ENCODE peak calls at places on chromosome 16, in nine cellular contexts. M is fibroblast of mammary gland, R is lung, T is NB4, Z is PC-3, Y is brain microvascular endothelial cell, U is AG10803, E is HepG2, V is thoracic aorta. Q is an unnamed sample.

GRCh38 chr16:47142469-47143328 is 1.0 kb downstream of the NETO2 start:
- DNase-seq in M (peak; percentile 59), R (no peak), U (peak; percentile 14), Z (peak; percentile 18), E (no peak), V (no peak), Y (peak; percentile 14), T (peak; percentile 82), Q (peak; percentile 16)

GRCh38 chr16:24270721-24271120 is 14.6 kb downstream of the CACNG3 start:
- DNase-seq in Y (no peak), Z (no peak), T (no peak), E (no peak), U (no peak), M (no peak), V (no peak), R (no peak), Q (no peak)

GRCh38 chr16:53781023-53781605 is 77.2 kb downstream of the FTO start:
- DNase-seq in Y (no peak), T (no peak), E (peak; percentile 68), R (no peak), Z (peak; percentile 71), M (peak; percentile 50), V (no peak), U (no peak), Q (no peak)

GRCh38 chr16:3454093-3454492 is 10.6 kb downstream of the NAA60 start:
- DNase-seq in V (no peak), U (no peak), Y (no peak), T (no peak), E (peak; percentile 45), M (no peak), Z (peak; percentile 13), R (no peak), Q (no peak)

GRCh38 chr16:27483083-27483437 is 66.7 kb downstream of the GTF3C1 start:
- DNase-seq in Z (no peak), V (no peak), M (no peak), Y (no peak), E (no peak), T (no peak), U (no peak), R (no peak), Q (no peak)

GRCh38 chr16:85366031-85366763 is 246.9 kb upstream of the GSE1 start:
- DNase-seq in U (no peak), E (no peak), M (no peak), R (no peak), Z (no peak), V (no peak), Y (no peak), T (no peak), Q (no peak)

GRCh38 chr16:66373667-66374066 is 7.2 kb downstream of the CDH5 start:
- DNase-seq in Y (no peak), Z (no peak), T (no peak), R (no peak), M (no peak), V (no peak), E (no peak), U (no peak), Q (no peak)

GRCh38 chr16:56916571-56917403 is 15.2 kb upstream of the HERPUD1 start:
- DNase-seq in V (no peak), Y (no peak), R (no peak), E (no peak), Z (no peak), U (no peak), T (no peak), M (no peak), Q (no peak)

GRCh38 chr16:2809149-2809760 is 7.8 kb upstream of the PRSS21 start:
- DNase-seq in Y (no peak), U (no peak), M (no peak), T (no peak), R (no peak), V (no peak), E (no peak), Z (no peak), Q (no peak)

GRCh38 chr16:83994087-83994486 is 26.0 kb downstream of the NECAB2 start:
- DNase-seq in E (peak; percentile 75), M (peak; percentile 98), R (no peak), V (no peak), Y (peak; percentile 85), Z (peak; percentile 61), U (peak; percentile 96), T (peak; percentile 90), Q (peak; percentile 79)

GRCh38 chr16:89921131-89921698 is 1.9 kb upstream of the TUBB3 start:
- DNase-seq in Y (no peak), M (no peak), E (peak; percentile 55), Z (no peak), U (no peak), R (no peak), V (no peak), T (peak; percentile 78), Q (no peak)

GRCh38 chr16:3158498-3159314 is 23.9 kb downstream of the ZNF213 start:
- DNase-seq in V (peak; percentile 63), M (peak; percentile 85), E (peak; percentile 87), T (peak; percentile 88), U (peak; percentile 84), Y (peak; percentile 80), Z (peak; percentile 83), R (peak; percentile 91), Q (no peak)

GRCh38 chr16:1990336-1991134 is 765 bp downstream of the SYNGR3 start:
- DNase-seq in M (no peak), Y (no peak), R (no peak), Z (no peak), T (no peak), U (no peak), V (no peak), E (peak; percentile 34), Q (no peak)

GRCh38 chr16:17439580-17439979 is 31.2 kb downstream of the XYLT1 start:
- DNase-seq in Y (no peak), V (no peak), Z (no peak), R (no peak), E (no peak), T (no peak), M (no peak), U (no peak), Q (no peak)

GRCh38 chr16:89575247-89576172 is at the start of gene CPNE7:
- DNase-seq in Y (no peak), E (no peak), R (no peak), M (no peak), U (no peak), Z (no peak), T (no peak), V (no peak), Q (no peak)

GRCh38 chr16:7613518-7613917 is 280.9 kb downstream of the RBFOX1 start:
- DNase-seq in V (no peak), Z (no peak), Y (no peak), U (no peak), R (no peak), T (no peak), E (no peak), M (no peak), Q (no peak)

GRCh38 chr16:7614022-7614795 is 281.6 kb downstream of the RBFOX1 start:
- DNase-seq in T (no peak), M (no peak), E (peak; percentile 25), R (no peak), Y (no peak), V (no peak), U (no peak), Z (no peak), Q (no peak)

GRCh38 chr16:7615565-7615964 is 282.9 kb downstream of the RBFOX1 start:
- DNase-seq in Z (no peak), V (no peak), R (no peak), U (no peak), E (no peak), M (no peak), Y (no peak), T (peak; percentile 11), Q (no peak)
- TF ChIP-seq CTCF in Z (no peak), V (no peak), R (no peak), U (no peak), E (peak; percentile 25), M (no peak), Y (no peak), T (peak; percentile 16), Q (no peak)

GRCh38 chr16:12415072-12415471 is 388.6 kb downstream of the CPPED1 start:
- DNase-seq in M (no peak), U (no peak), T (no peak), V (no peak), R (no peak), Z (no peak), Y (no peak), E (no peak), Q (no peak)
- H3K4me3 ChIP-seq in M (no peak overlapping the region), U (no peak overlapping the region), T (no peak overlapping the region), V (no peak overlapping the region), R (no peak overlapping the region), Z (no peak overlapping the region), Y (no peak overlapping the region), E (no peak overlapping the region), Q (no peak overlapping the region)

GRCh38 chr16:71216714-71217113 is 13.8 kb downstream of the HYDIN start:
- DNase-seq in M (no peak), R (no peak), V (no peak), U (no peak), Y (no peak), E (no peak), Z (peak; percentile 6), T (no peak), Q (no peak)
- TF ChIP-seq CTCF in M (peak; percentile 2), R (no peak), V (no peak), U (no peak), Y (no peak), E (no peak), Z (no peak), T (no peak), Q (peak; percentile 30)

GRCh38 chr16:73230651-73231050 is 182.7 kb upstream of the ZFHX3 start:
- DNase-seq in M (no peak), U (no peak), R (no peak), T (no peak), E (no peak), Z (no peak), Y (no peak), V (no peak), Q (no peak)

GRCh38 chr16:73232555-73233422 is 184.9 kb upstream of the ZFHX3 start:
- DNase-seq in R (no peak), Z (peak; percentile 7), Y (peak; percentile 96), M (peak; percentile 94), T (no peak), U (peak; percentile 54), E (peak; percentile 74), V (no peak), Q (peak; percentile 92)

GRCh38 chr16:73231379-73231778 is 183.5 kb upstream of the ZFHX3 start:
- DNase-seq in M (no peak), Z (no peak), E (no peak), U (no peak), Y (no peak), V (no peak), T (no peak), R (no peak), Q (no peak)

GRCh38 chr16:73233423-73233762 is 185.5 kb upstream of the ZFHX3 start:
- DNase-seq in E (no peak), M (no peak), Z (no peak), R (no peak), V (no peak), T (no peak), Y (no peak), U (no peak), Q (no peak)

DNA sequence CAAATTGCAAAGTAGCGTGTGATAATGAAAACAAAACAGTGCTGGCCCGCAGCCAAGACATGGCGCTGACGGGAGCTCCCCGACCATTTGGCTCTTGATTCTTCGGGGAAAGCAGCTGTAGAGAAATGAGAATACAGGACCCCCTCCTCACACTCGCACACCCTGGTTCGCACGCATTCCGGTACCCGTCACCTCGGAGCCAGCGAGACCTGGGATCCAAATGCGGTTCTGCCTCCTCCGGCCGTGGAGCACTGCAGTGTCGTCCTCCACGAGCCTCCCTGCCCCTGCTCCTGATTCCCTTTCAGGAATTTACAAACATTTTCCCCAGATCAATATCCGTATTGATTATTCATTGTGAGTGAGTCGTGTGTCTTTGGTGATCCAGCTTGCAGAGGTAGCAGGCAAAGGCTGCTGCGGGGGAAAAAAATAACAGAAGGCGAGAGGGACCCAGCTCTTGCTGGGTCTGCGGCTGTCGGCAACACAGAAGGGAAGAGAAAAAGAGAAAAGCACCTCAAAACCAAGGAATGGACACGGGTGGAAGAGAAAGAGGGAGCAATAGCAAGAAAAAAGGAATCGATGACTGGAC is 184.1 kb upstream of the ZFHX3 start:
- DNase-seq in V (no peak), M (no peak), Y (no peak), T (no peak), U (no peak), Z (no peak), R (no peak), E (no peak), Q (no peak)
- H3K4me3 ChIP-seq in V (no peak overlapping the region), M (no peak overlapping the region), Y (no peak overlapping the region), T (no peak overlapping the region), U (no peak overlapping the region), Z (no peak overlapping the region), R (no peak overlapping the region), E (peak overlapping the region; percentile 21), Q (no peak overlapping the region)